ENCODE peak calls at places on chromosomes 5 and 9, in eight cellular contexts. R is activated CD4-positive, alpha-beta T cell treated with anti-CD3 and anti-CD28 coated beads, Interleukin-2, amount 50 U/mL, for 24 hours; M is kidney epithelial cell; S is GM03348; U is RPMI7951; Q is epithelial cell of esophagus; L is GM12865; A is testis. W is an unnamed sample.

GRCh38 chr5:181188700-181189362 is 16.2 kb downstream of the TRIM7 start:
- DNase-seq in Q (peak; percentile 68), A (peak; percentile 88), R (peak; percentile 83), U (peak; percentile 71), S (peak; percentile 44), M (no peak), L (peak; percentile 89), W (peak; percentile 76)

GRCh38 chr5:171705830-171706229 is 79.8 kb upstream of the SMIM23 start:
- DNase-seq in A (no peak), U (no peak), L (no peak), Q (peak; percentile 14), S (no peak), M (no peak), R (no peak), W (no peak)

GRCh38 chr5:170638454-170639220 is 134.8 kb downstream of the KCNIP1 start:
- DNase-seq in M (no peak), U (peak; percentile 40), A (peak; percentile 81), L (peak; percentile 55), S (peak; percentile 90), Q (peak; percentile 49), R (peak; percentile 64), W (peak; percentile 48)

GRCh38 chr9:133369923-133370322 is 5.9 kb downstream of the SURF4 start:
- DNase-seq in Q (no peak), S (no peak), U (no peak), R (no peak), M (no peak), A (no peak), L (no peak), W (no peak)

GRCh38 chr5:169978744-169979143 is 1.6 kb downstream of the INSYN2B start:
- DNase-seq in Q (no peak), A (no peak), U (no peak), M (no peak), S (peak; percentile 33), L (no peak), R (no peak), W (peak; percentile 58)

GRCh38 chr5:83654427-83654994 is 66.1 kb downstream of the HAPLN1 start:
- DNase-seq in L (peak; percentile 41), M (no peak), Q (peak; percentile 4), R (no peak), S (no peak), U (peak; percentile 8), A (no peak), W (peak; percentile 65)

GRCh38 chr9:15132107-15132506 is 174.9 kb downstream of the TTC39B start:
- DNase-seq in L (no peak), A (no peak), Q (no peak), S (no peak), M (no peak), U (no peak), R (no peak), W (no peak)

GRCh38 chr5:83524345-83524744 is 52.8 kb downstream of the VCAN start:
- DNase-seq in A (no peak), L (no peak), U (no peak), M (no peak), S (no peak), Q (no peak), R (no peak), W (no peak)

GRCh38 chr9:131735238-131736181 is 4.4 kb downstream of the RAPGEF1 start:
- DNase-seq in M (no peak), A (no peak), L (peak; percentile 51), Q (no peak), S (no peak), R (no peak), U (no peak), W (no peak)

GRCh38 chr9:121870271-121870670 is 218.8 kb downstream of the DAB2IP start:
- DNase-seq in L (no peak), A (no peak), Q (no peak), U (no peak), M (no peak), R (no peak), S (no peak), W (no peak)

GRCh38 chr5:61334224-61335196 is 2.5 kb downstream of the ZSWIM6 start:
- DNase-seq in M (no peak), Q (no peak), S (no peak), A (no peak), U (no peak), L (no peak), R (no peak), W (peak; percentile 53)

GRCh38 chr9:69104830-69105527 is 69.1 kb upstream of the TJP2 start:
- DNase-seq in A (no peak), Q (peak; percentile 85), U (no peak), S (no peak), R (no peak), L (no peak), M (no peak), W (no peak)

GRCh38 chr9:134005381-134005780 is 13.3 kb upstream of the VAV2 start:
- DNase-seq in A (no peak), U (no peak), L (no peak), S (no peak), M (no peak), Q (no peak), R (no peak), W (no peak)

GRCh38 chr5:177440211-177440989 is 6.2 kb upstream of the PRR7 start:
- DNase-seq in U (no peak), Q (no peak), L (peak; percentile 10), M (no peak), R (no peak), S (no peak), A (no peak), W (no peak)

W was measured in M059J.